ENCODE peak calls at places on chromosome 16, in five cellular contexts. L is right lobe of liver, V is fibroblast of the aortic adventitia, J is fibroblast of lung, O is adrenal gland. A is an unnamed sample.

GRCh38 chr16:72963921-72964320 is 84.0 kb downstream of the ZFHX3 start:
- DNase-seq in L (no peak), V (no peak), J (peak; percentile 30), O (no peak), A (no peak)

GRCh38 chr16:9645911-9646310 is 536.3 kb downstream of the GRIN2A start:
- DNase-seq in L (no peak), V (no peak), J (no peak), O (no peak), A (no peak)

GRCh38 chr16:23941025-23941424 is 105.2 kb downstream of the PRKCB start:
- DNase-seq in L (no peak), V (no peak), J (no peak), O (no peak), A (no peak)

GRCh38 chr16:2142942-2143868 is 5.2 kb upstream of the RAB26 start:
- DNase-seq in L (no peak), V (no peak), J (no peak), O (no peak), A (no peak)

GRCh38 chr16:2874584-2875362 is 8.2 kb upstream of the FLYWCH2 start:
- DNase-seq in L (peak; percentile 78), V (peak; percentile 74), J (peak; percentile 68), O (peak; percentile 77), A (no peak)

GRCh38 chr16:68227183-68227793 is 8.6 kb downstream of the ESRP2 start:
- DNase-seq in L (no peak), V (no peak), J (no peak), O (no peak), A (no peak)

GRCh38 chr16:70416748-70417616 is 21.9 kb downstream of the ST3GAL2 start:
- DNase-seq in L (no peak), V (no peak), J (no peak), O (no peak), A (no peak)

GRCh38 chr16:23401142-23401541 is 51.8 kb downstream of the COG7 start:
- DNase-seq in L (no peak), V (no peak), J (no peak), O (no peak), A (no peak)

GRCh38 chr16:88993006-88993787 is 16.2 kb upstream of the CBFA2T3 start:
- DNase-seq in L (no peak), V (no peak), J (peak; percentile 4), O (no peak), A (no peak)

GRCh38 chr16:15928261-15929104 is 20.9 kb upstream of the ABCC1 start:
- DNase-seq in L (no peak), V (no peak), J (no peak), O (no peak), A (no peak)

GRCh38 chr16:23869052-23869451 is 33.3 kb downstream of the PRKCB start:
- DNase-seq in L (no peak), V (no peak), J (no peak), O (no peak), A (no peak)

GRCh38 chr16:66735891-66736290 is 15.5 kb downstream of the DYNC1LI2 start:
- DNase-seq in L (peak; percentile 22), V (no peak), J (no peak), O (no peak), A (no peak)

GRCh38 chr16:79211581-79211980 is 389.0 kb downstream of the MAF start:
- DNase-seq in L (no peak), V (no peak), J (no peak), O (no peak), A (no peak)

GRCh38 chr16:77271532-77272426 is 72.6 kb downstream of the SYCE1L start:
- DNase-seq in L (no peak), V (no peak), J (no peak), O (no peak), A (no peak)

GRCh38 chr16:30155188-30155587 is 28.2 kb upstream of the CORO1A start:
- DNase-seq in L (no peak), V (no peak), J (no peak), O (no peak), A (no peak)

GRCh38 chr16:6081320-6081976 is 983.9 kb upstream of the EEF2KMT start:
- DNase-seq in L (peak; percentile 45), V (no peak), J (no peak), O (peak; percentile 26), A (no peak)

GRCh38 chr16:48335961-48336360 is 49.3 kb downstream of the SIAH1 start:
- DNase-seq in L (no peak), V (peak; percentile 72), J (peak; percentile 82), O (no peak), A (no peak)

GRCh38 chr16:46765050-46765449 is 16.9 kb upstream of the MYLK3 start:
- DNase-seq in L (no peak), V (no peak), J (peak; percentile 40), O (no peak), A (no peak)

GRCh38 chr16:89842471-89843408 is 14.5 kb downstream of the SPIRE2 start:
- DNase-seq in L (no peak), V (peak; percentile 62), J (no peak), O (no peak), A (no peak)

DNA sequence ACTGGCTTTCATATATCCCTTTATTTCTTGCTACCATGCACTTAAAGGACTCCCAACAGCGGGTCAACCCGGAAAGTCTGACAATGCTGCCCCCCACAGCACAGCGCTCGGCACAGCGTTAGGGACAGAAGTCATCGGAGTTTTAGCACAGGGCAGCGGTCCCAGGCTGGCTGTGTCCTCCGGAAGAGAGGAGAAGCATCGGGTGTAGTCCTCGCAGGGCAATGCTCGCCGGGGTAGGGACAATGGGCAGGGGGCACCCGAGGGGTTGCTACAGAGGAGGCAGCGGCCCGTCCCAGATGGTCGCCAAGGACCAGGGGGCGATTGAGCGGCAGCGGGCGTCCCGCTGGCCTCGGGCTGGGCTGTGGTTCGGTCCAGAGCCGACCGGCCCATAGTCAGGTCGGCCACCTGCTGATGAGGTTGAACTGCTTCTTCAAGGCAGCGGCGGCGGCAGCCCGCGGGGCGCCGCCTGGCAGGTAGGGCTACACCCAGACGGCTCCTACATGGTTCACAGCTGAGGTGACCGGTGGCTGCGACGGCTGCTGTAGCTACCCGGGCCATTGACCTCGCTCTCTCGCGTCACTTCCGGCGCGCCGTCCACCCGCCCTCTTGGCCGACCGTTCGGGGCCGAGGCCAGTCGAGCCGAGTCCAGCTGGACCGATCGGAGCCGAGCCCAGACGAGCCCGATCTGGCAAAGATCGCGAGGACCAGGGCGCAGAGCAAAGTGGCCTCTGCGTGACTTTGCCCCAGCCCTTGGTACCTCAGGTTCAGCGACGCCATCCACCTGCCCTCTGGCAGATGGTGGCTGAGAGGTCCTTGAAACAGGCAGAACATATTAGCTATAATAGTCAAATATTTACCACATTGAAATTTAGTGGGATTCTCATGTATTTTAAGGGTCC is 4.7 kb upstream of the LCMT1 start:
- DNase-seq in L (peak; percentile 99), V (peak; percentile 80), J (peak; percentile 88), O (peak; percentile 96), A (peak; percentile 56)
- TF ChIP-seq CTCF in L (peak; percentile 33), V (peak; percentile 20), J (peak; percentile 13), O (peak; percentile 37), A (peak; percentile 13)

GRCh38 chr16:57535680-57536305 is 578 bp downstream of the CCDC102A start:
- DNase-seq in L (peak; percentile 91), V (peak; percentile 90), J (peak; percentile 88), O (peak; percentile 97), A (peak; percentile 70)
- TF ChIP-seq CTCF in L (peak; percentile 8), V (peak; percentile 31), J (no peak), O (peak; percentile 29), A (no peak)

DNA sequence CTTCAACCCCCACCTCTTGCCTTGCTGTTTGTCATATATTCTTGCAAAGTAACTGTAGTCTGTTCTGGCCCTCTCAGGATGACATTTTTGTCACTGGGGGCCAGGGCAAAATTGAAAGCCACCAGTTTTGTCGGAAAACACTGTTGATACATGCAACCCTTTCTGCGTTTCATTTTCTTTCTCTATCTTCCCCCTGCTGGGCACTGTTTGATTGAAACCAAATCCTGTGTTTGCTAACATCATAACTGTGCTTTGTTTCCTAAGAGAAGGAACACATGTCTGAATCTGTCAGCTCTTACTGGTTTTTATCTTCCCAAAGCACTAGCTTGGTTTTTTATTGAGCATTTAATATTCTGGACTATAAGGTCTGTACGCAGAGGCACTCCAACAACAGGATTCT is 11.7 kb upstream of the CPPED1 start:
- DNase-seq in L (no peak), V (no peak), J (no peak), O (no peak), A (no peak)
- TF ChIP-seq CTCF in L (peak; percentile 36), V (no peak), J (no peak), O (no peak), A (peak; percentile 19)

GRCh38 chr16:64132190-64132589 is 989.7 kb downstream of the CDH11 start:
- DNase-seq in L (no peak), V (no peak), J (no peak), O (no peak), A (no peak)
- TF ChIP-seq CTCF in L (no peak), V (no peak), J (no peak), O (no peak), A (no peak)

GRCh38 chr16:55411231-55411630 is 67.8 kb upstream of the MMP2 start:
- DNase-seq in L (no peak), V (peak; percentile 27), J (no peak), O (no peak), A (no peak)
- TF ChIP-seq CTCF in L (no peak), V (no peak), J (no peak), O (no peak), A (no peak)

GRCh38 chr16:86707581-86707980 is 129.2 kb downstream of the FOXL1 start:
- DNase-seq in L (no peak), V (no peak), J (no peak), O (no peak), A (no peak)
- TF ChIP-seq CTCF in L (no peak), V (no peak), J (no peak), O (no peak), A (no peak)

GRCh38 chr16:31703526-31704128 is 170.0 kb upstream of the ZNF267 start:
- DNase-seq in L (no peak), V (no peak), J (no peak), O (no peak), A (no peak)
- TF ChIP-seq CTCF in L (no peak), V (no peak), J (no peak), O (no peak), A (no peak)

GRCh38 chr16:85400305-85401205 is 212.6 kb upstream of the GSE1 start:
- DNase-seq in L (peak; percentile 14), V (no peak), J (no peak), O (peak; percentile 13), A (no peak)
- TF ChIP-seq CTCF in L (no peak), V (no peak), J (no peak), O (no peak), A (no peak)

A was measured in AG09319.